ENCODE peak calls at places on chromosomes 11 and 22, in six cellular contexts. T, I, P, V, A and Z are unnamed samples.

GRCh38 chr11:130592056-130592455 is 143.6 kb downstream of the ADAMTS15 start:
- DNase-seq in T (no peak), I (no peak), P (no peak), V (no peak), A (no peak), Z (no peak)

GRCh38 chr11:95067828-95068244 is 1.1 kb downstream of the SRSF8 start:
- DNase-seq in T (no peak), I (no peak), P (no peak), V (no peak), A (no peak), Z (no peak)

GRCh38 chr11:120985718-120986569 is 38.0 kb upstream of the TBCEL start:
- DNase-seq in T (peak), I (peak), P (no peak), V (peak), A (peak), Z (no peak)

GRCh38 chr11:44456544-44457270 is 108.8 kb upstream of the CD82 start:
- DNase-seq in T (peak), I (no peak), P (no peak), V (peak), A (no peak), Z (no peak)

GRCh38 chr22:49290711-49291110 is 537.0 kb downstream of the BRD1 start:
- DNase-seq in T (no peak), I (no peak), P (no peak), V (no peak), A (no peak), Z (no peak)

GRCh38 chr11:88359529-88359928 is 22.0 kb upstream of the CTSC start:
- DNase-seq in T (no peak), I (no peak), P (no peak), V (no peak), A (no peak), Z (no peak)

GRCh38 chr11:80388133-80388532 is 947.3 kb upstream of the TENM4 start:
- DNase-seq in T (no peak), I (no peak), P (no peak), V (peak), A (no peak), Z (no peak)

GRCh38 chr11:61487342-61488025 is 21.1 kb upstream of the LRRC10B start:
- DNase-seq in T (no peak), I (no peak), P (no peak), V (no peak), A (no peak), Z (no peak)

GRCh38 chr11:9590717-9591116 is 17.2 kb downstream of the WEE1 start:
- DNase-seq in T (no peak), I (no peak), P (no peak), V (no peak), A (no peak), Z (no peak)
- H3K4me3 ChIP-seq in T (no peak), I (no peak), P (no peak), V (no peak), A (no peak), Z (no peak)

DNA sequence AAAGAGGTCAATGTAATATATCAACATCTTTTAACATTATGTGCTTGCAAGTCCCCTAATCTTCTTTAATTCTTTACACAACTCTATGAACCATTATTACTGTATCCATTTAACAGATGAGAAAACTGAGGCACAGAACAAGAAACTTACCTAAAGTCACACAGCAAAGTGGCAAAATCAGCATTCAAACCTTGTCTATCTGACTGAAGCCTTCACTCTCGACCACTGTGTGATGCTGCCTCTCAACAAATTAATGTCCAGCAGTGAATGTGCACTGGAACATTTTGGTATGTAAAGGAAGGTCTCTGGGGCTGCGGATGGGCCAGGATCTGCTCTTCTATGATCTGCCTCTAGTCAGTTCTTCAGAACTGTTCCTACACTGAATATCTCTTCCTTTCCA is 42.1 kb downstream of the PRCP start:
- DNase-seq in T (no peak), I (no peak), P (no peak), V (no peak), A (no peak), Z (no peak)
- TF ChIP-seq CTCF in T (no peak), I (no peak), P (no peak), V (no peak), A (no peak), Z (no peak)

GRCh38 chr22:43996170-43996980 is 27.7 kb upstream of the PARVB start:
- DNase-seq in T (no peak), I (peak), P (no peak), V (no peak), A (peak), Z (no peak)
- H3K4me3 ChIP-seq in T (no peak), I (no peak), P (peak), V (no peak), A (no peak), Z (no peak)

DNA sequence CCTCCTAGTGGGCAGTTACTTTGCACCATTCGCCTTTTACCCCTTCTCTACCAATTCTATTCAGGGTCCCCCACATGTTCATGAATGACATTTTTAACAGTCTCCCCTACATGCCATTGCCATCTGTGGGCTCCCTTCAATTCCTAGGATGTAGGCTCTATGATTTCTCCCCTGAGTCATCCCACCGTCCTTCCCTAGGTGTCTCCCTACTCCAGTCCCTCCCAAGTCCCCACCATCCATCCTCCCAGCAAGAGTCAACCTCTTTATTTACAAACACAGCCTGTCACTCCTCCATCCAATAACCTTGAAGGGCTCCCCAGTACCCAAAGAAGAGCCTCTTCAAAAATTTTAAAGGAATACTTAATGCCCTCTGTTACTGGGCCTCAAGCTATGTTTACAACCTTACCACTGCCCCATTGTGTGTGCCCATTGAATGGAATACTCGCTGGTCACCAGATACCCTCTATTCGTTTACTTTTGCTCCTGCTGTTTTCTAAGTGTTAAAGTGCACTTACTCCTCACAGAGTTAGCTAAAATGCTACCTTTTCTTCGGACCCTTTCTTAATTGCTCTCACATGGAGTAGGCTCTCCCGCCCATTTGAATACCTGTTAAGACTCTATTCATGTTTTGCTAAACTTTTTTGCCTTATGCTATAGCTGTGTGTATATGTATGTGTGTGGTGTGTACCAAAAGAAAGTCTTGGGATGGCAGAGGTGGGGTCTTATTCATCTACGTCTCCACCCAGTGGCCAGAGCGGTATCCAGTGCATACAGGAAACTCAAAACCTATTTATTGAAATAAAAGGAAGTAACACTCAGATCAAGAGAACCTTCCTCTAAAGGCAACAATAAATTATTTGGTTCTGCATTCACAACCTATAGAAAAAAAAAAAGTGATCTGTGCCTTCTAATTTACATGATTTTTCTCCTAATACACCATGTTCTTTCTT is 235.8 kb upstream of the CCDC90B start:
- DNase-seq in T (peak), I (no peak), P (no peak), V (peak), A (no peak), Z (no peak)
- TF ChIP-seq CTCF in T (peak), I (no peak), P (peak), V (peak), A (no peak), Z (peak)